ENCODE peak calls at places on chromosomes 4 and X, in ten cellular contexts. I is CD8-positive, alpha-beta memory T cell; W is kidney tubule cell; J is NCI-H2029 treated with DMSO at 0.1 percent for 48 hours; Z is uterus; A is memory B cell; P is sciatic nerve; G is thyroid gland; M is activated T-helper 1 cell treated with anti-CD3 and anti-CD28 coated beads, Interleukin-2, amount 50 U/mL, for 16 hours; R is amygdala. K is an unnamed sample.
A peak's percentile ranks its signal among the peaks of the same experiment; 100 is the strongest.

GRCh38 chrX:130994671-130995070 is 63.5 kb upstream of the ARHGAP36 start:
- DNase-seq in W (peak; percentile 28), I (no peak), P (no peak), J (no peak), G (peak; percentile 3), R (no peak), Z (no peak), A (no peak), M (no peak), K (peak; percentile 5)

GRCh38 chrX:133413218-133413925 is 1.9 kb downstream of the GPC4 start:
- DNase-seq in I (no peak), P (no peak), G (peak; percentile 15), Z (peak; percentile 30), R (no peak), M (no peak), J (no peak), W (no peak), A (no peak), K (no peak)

GRCh38 chr4:68152411-68152810 is 22.7 kb upstream of the TMPRSS11F start:
- DNase-seq in M (no peak), Z (no peak), P (no peak), I (no peak), A (no peak), R (no peak), J (no peak), W (peak; percentile 82), G (no peak), K (no peak)

GRCh38 chrX:124940536-124940935 is 379.1 kb upstream of the TEX13C start:
- DNase-seq in A (no peak), J (no peak), Z (no peak), I (no peak), R (no peak), P (no peak), M (no peak), G (no peak), W (no peak), K (no peak)

GRCh38 chr4:86286729-86287128 is 73.1 kb downstream of the MAPK10 start:
- DNase-seq in W (no peak), J (no peak), P (no peak), G (no peak), Z (no peak), I (no peak), M (no peak), R (no peak), A (no peak), K (no peak)

GRCh38 chrX:2283111-2283847 is 217.5 kb downstream of the DHRSX start:
- DNase-seq in A (no peak), I (no peak), J (no peak), Z (no peak), P (no peak), G (no peak), W (no peak), R (no peak), M (no peak), K (no peak)

GRCh38 chrX:12488220-12488619 is 303.0 kb upstream of the PRPS2 start:
- DNase-seq in A (no peak), M (no peak), R (no peak), Z (no peak), P (no peak), G (no peak), J (no peak), W (no peak), I (no peak), K (no peak)

GRCh38 chr4:48017108-48017527 is 546 bp downstream of the NIPAL1 start:
- DNase-seq in R (no peak), A (no peak), P (peak; percentile 82), I (no peak), Z (peak; percentile 25), G (peak; percentile 45), M (no peak), W (peak; percentile 88), J (no peak), K (peak; percentile 42)

GRCh38 chrX:119069128-119069527 is 3.7 kb upstream of the CT47C1 start:
- DNase-seq in Z (no peak), A (no peak), G (no peak), R (no peak), I (no peak), P (no peak), W (no peak), M (no peak), J (no peak), K (no peak)

GRCh38 chrX:68826113-68826980 is 2.5 kb upstream of the EFNB1 start:
- DNase-seq in Z (no peak), M (no peak), J (no peak), I (no peak), G (no peak), A (no peak), R (no peak), P (peak; percentile 57), W (no peak), K (no peak)

GRCh38 chr4:87624698-87625097 is 16.4 kb downstream of the DSPP start:
- DNase-seq in W (no peak), I (no peak), A (no peak), M (no peak), R (no peak), G (no peak), Z (no peak), P (no peak), J (no peak), K (no peak)

GRCh38 chrX:68901512-68901911 is 72.7 kb downstream of the EFNB1 start:
- DNase-seq in G (no peak), R (no peak), A (no peak), W (no peak), I (no peak), Z (no peak), J (no peak), P (no peak), M (no peak), K (no peak)

GRCh38 chr4:16021804-16022560 is 59.0 kb upstream of the FGFBP2 start:
- DNase-seq in I (no peak), J (no peak), G (no peak), W (no peak), M (no peak), R (no peak), A (no peak), Z (no peak), P (no peak), K (no peak)

GRCh38 chrX:26918633-26919032 is 544.5 kb downstream of the PPP4R3C start:
- DNase-seq in R (no peak), G (no peak), Z (no peak), M (no peak), A (no peak), J (no peak), W (peak; percentile 59), I (no peak), P (no peak), K (peak; percentile 3)

GRCh38 chrX:154308108-154308946 is 12.7 kb downstream of the TKTL1 start:
- DNase-seq in M (peak; percentile 61), W (peak; percentile 47), G (peak; percentile 45), Z (peak; percentile 57), R (no peak), P (peak; percentile 77), I (peak; percentile 73), A (peak; percentile 81), J (no peak), K (peak; percentile 48)

GRCh38 chr4:173935622-173936405 is 347.7 kb downstream of the FBXO8 start:
- DNase-seq in I (no peak), G (no peak), J (no peak), A (no peak), M (no peak), R (no peak), P (no peak), Z (no peak), W (no peak), K (no peak)

GRCh38 chr4:118989098-118990080 is 100.7 kb downstream of the SYNPO2 start:
- DNase-seq in M (no peak), I (no peak), W (peak; percentile 89), Z (peak; percentile 45), R (no peak), A (no peak), J (no peak), P (no peak), G (no peak), K (no peak)

GRCh38 chrX:70998402-70999027 is 67.6 kb upstream of the SLC7A3 start:
- DNase-seq in A (no peak), Z (peak; percentile 26), W (peak; percentile 2), P (no peak), M (no peak), R (no peak), I (no peak), J (no peak), G (peak; percentile 35), K (no peak)

GRCh38 chr4:128633067-128633466 is 176.4 kb upstream of the JADE1 start:
- DNase-seq in W (no peak), P (no peak), R (no peak), J (no peak), Z (no peak), M (no peak), A (no peak), I (no peak), G (no peak), K (no peak)

GRCh38 chr4:32560306-32560705 is 1840.1 kb downstream of the PCDH7 start:
- DNase-seq in Z (no peak), P (no peak), J (no peak), G (peak; percentile 64), I (no peak), M (no peak), A (no peak), W (peak; percentile 11), R (no peak), K (no peak)

GRCh38 chr4:8349664-8350225 is 80.2 kb downstream of the HTRA3 start:
- DNase-seq in M (no peak), P (peak; percentile 32), J (no peak), G (no peak), R (no peak), I (no peak), Z (no peak), W (no peak), A (no peak), K (no peak)

GRCh38 chr4:183571350-183572076 is 66.7 kb downstream of the ING2 start:
- DNase-seq in J (peak; percentile 71), P (no peak), I (no peak), G (peak; percentile 96), A (no peak), W (peak; percentile 70), Z (no peak), M (no peak), R (no peak), K (no peak)

GRCh38 chr4:158821228-158822009 is 52.6 kb downstream of the FNIP2 start:
- DNase-seq in A (no peak), W (peak; percentile 75), Z (no peak), I (no peak), M (no peak), R (no peak), P (no peak), G (no peak), J (no peak), K (no peak)